ENCODE peak calls at places on chromosomes 6 and 20, in nine cellular contexts. B is endothelial cell of umbilical vein, I is neural progenitor cell, N is H1, T is K562, A is PC-3, Y is HCT116, F is GM23248, C is fibroblast of lung. W is an unnamed sample.

GRCh38 chr6:88698661-88699060 is 264.8 kb downstream of the RNGTT start:
- DNase-seq in A (no peak), F (no peak), C (no peak), B (no peak), Y (no peak), I (no peak), N (no peak), T (no peak), W (no peak)

GRCh38 chr6:41367700-41368099 is 32.3 kb downstream of the NCR2 start:
- DNase-seq in N (peak; percentile 79), I (peak; percentile 90), F (peak; percentile 70), T (peak; percentile 78), B (peak; percentile 62), Y (peak; percentile 60), C (peak; percentile 51), A (peak; percentile 77), W (peak; percentile 59)

GRCh38 chr20:47603260-47603659 is 101.6 kb downstream of the NCOA3 start:
- DNase-seq in T (no peak), I (no peak), N (no peak), A (no peak), F (no peak), Y (no peak), C (no peak), B (no peak), W (no peak)

GRCh38 chr20:58647814-58648501 is 3.1 kb upstream of the STX16 start:
- DNase-seq in A (peak; percentile 88), C (peak; percentile 78), N (peak; percentile 43), F (peak; percentile 85), B (peak; percentile 83), T (no peak), Y (no peak), I (no peak), W (no peak)

GRCh38 chr6:89536230-89536629 is 102.3 kb downstream of the LYRM2 start:
- DNase-seq in T (no peak), N (no peak), F (no peak), Y (no peak), C (no peak), A (no peak), I (peak; percentile 55), B (no peak), W (no peak)

GRCh38 chr6:167898673-167899311 is 72.1 kb downstream of the AFDN start:
- DNase-seq in F (peak; percentile 67), Y (no peak), C (peak; percentile 75), N (no peak), B (peak; percentile 41), T (no peak), A (peak; percentile 59), I (peak; percentile 24), W (no peak)

GRCh38 chr6:46473866-46474265 is 17.4 kb downstream of the RCAN2 start:
- DNase-seq in C (no peak), Y (no peak), A (no peak), N (no peak), F (peak; percentile 84), I (no peak), T (no peak), B (no peak), W (no peak)

GRCh38 chr20:53774487-53775203 is 181.0 kb upstream of the ZNF217 start:
- DNase-seq in F (peak; percentile 95), N (no peak), T (no peak), A (peak; percentile 100), B (peak; percentile 44), I (no peak), Y (peak; percentile 54), C (peak; percentile 62), W (no peak)

GRCh38 chr20:3933126-3933684 is 44.0 kb downstream of the PANK2 start:
- DNase-seq in A (no peak), Y (no peak), C (no peak), T (no peak), B (no peak), F (no peak), N (no peak), I (no peak), W (peak; percentile 50)

GRCh38 chr6:142481466-142481865 is 179.7 kb downstream of the ADGRG6 start:
- DNase-seq in Y (no peak), N (no peak), C (no peak), A (no peak), B (no peak), I (no peak), T (no peak), F (no peak), W (no peak)

GRCh38 chr6:36688534-36689075 is 9.0 kb upstream of the RAB44 start:
- DNase-seq in F (no peak), I (no peak), T (no peak), B (no peak), A (no peak), C (peak; percentile 44), Y (no peak), N (no peak), W (no peak)

GRCh38 chr20:58137651-58138265 is 90.7 kb downstream of the ANKRD60 start:
- DNase-seq in F (no peak), T (no peak), C (no peak), B (no peak), N (no peak), Y (no peak), A (no peak), I (no peak), W (no peak)

GRCh38 chr20:61436268-61436667 is 184.2 kb downstream of the CDH4 start:
- DNase-seq in B (no peak), I (no peak), A (no peak), F (peak; percentile 83), Y (no peak), T (no peak), C (peak; percentile 39), N (no peak), W (no peak)

GRCh38 chr6:36999467-37000125 is 5.9 kb upstream of the FGD2 start:
- DNase-seq in B (no peak), I (no peak), A (no peak), F (no peak), C (no peak), N (no peak), T (no peak), Y (no peak), W (no peak)

GRCh38 chr6:82246802-82247633 is 526 bp downstream of the IBTK start:
- DNase-seq in N (no peak), B (peak; percentile 73), Y (peak; percentile 36), A (peak; percentile 61), I (peak; percentile 88), T (peak; percentile 64), F (peak; percentile 79), C (peak; percentile 44), W (peak; percentile 49)

GRCh38 chr6:82240191-82240590 is 7.4 kb downstream of the IBTK start:
- DNase-seq in B (no peak), Y (no peak), T (no peak), N (no peak), A (no peak), F (no peak), C (no peak), I (peak; percentile 80), W (no peak)

GRCh38 chr6:82246370-82246769 is 1.2 kb downstream of the IBTK start:
- DNase-seq in B (no peak), C (no peak), N (no peak), F (no peak), A (peak; percentile 3), T (no peak), Y (no peak), I (no peak), W (peak; percentile 20)

GRCh38 chr6:82245376-82245775 is 2.2 kb downstream of the IBTK start:
- DNase-seq in I (no peak), C (no peak), T (no peak), Y (no peak), A (no peak), B (no peak), F (no peak), N (no peak), W (no peak)

GRCh38 chr6:82243886-82244285 is 3.7 kb downstream of the IBTK start:
- DNase-seq in N (no peak), Y (no peak), T (no peak), I (no peak), C (no peak), F (no peak), A (no peak), B (no peak), W (no peak)
- TF ChIP-seq EZH2 in N (no peak), Y (no peak), T (no peak), I (no peak), C (no peak), F (no peak), A (no peak), B (no peak), W (no peak)

GRCh38 chr6:47479156-47479541 is 1.6 kb downstream of the CD2AP start:
- DNase-seq in Y (no peak), F (peak; percentile 56), B (no peak), I (no peak), T (no peak), N (no peak), A (peak; percentile 19), C (peak; percentile 28), W (no peak)

GRCh38 chr6:47478233-47479155 is 905 bp downstream of the CD2AP start:
- DNase-seq in F (peak; percentile 55), A (peak; percentile 34), N (peak; percentile 77), I (peak; percentile 38), C (peak; percentile 37), T (no peak), Y (no peak), B (peak; percentile 63), W (no peak)

GRCh38 chr6:47481806-47482205 is 4.2 kb downstream of the CD2AP start:
- DNase-seq in Y (no peak), T (no peak), N (no peak), I (no peak), A (no peak), F (no peak), C (no peak), B (no peak), W (no peak)

GRCh38 chr6:47477497-47478232 is at the start of gene CD2AP:
- DNase-seq in T (peak; percentile 94), F (peak; percentile 91), A (peak; percentile 82), Y (peak; percentile 80), I (peak; percentile 96), B (peak; percentile 82), N (peak; percentile 94), C (peak; percentile 76), W (peak; percentile 97)

DNA sequence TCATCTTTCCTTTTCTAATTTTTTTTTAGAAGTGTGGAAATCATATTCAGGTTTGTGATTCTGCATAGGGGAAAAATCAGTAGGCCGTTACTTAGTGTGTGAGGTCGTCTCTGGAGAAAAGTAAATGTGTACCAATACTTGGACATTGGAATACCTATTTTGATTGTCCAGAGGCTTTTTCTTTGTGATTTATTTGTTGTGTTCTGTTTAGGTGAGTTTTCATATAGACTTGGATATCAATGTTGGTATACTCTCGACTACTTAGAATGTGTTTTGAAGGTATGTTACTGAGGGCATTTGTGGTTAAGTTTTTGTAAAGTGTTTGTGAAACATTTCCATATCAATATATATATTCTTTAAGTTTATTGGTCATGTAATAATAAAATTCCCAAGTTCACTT is 2.3 kb downstream of the CD2AP start:
- DNase-seq in C (no peak), B (no peak), A (no peak), I (no peak), Y (no peak), T (no peak), N (no peak), F (no peak), W (no peak)
- H3K4me1 ChIP-seq in C (no peaks in the 10 kb centered on the region), B (peaks cover 31% of the 10 kb centered on the region), A (peaks cover 45% of the 10 kb centered on the region), I (peaks cover 47% of the 10 kb centered on the region), Y (peaks cover 33% of the 10 kb centered on the region), T (peaks cover 30% of the 10 kb centered on the region), N (no peaks in the 10 kb centered on the region), F (peaks cover 34% of the 10 kb centered on the region), W (peaks cover 48% of the 10 kb centered on the region)

GRCh38 chr6:128519931-128520435 is 416 bp downstream of the PTPRK start:
- DNase-seq in F (peak; percentile 79), I (no peak), C (no peak), Y (no peak), N (peak; percentile 83), T (no peak), A (no peak), B (no peak), W (no peak)
- TF ChIP-seq EZH2 in F (no peak), I (no peak), C (no peak), Y (no peak), N (no peak), T (no peak), A (no peak), B (no peak), W (no peak)

GRCh38 chr6:39218868-39219567 is 10.3 kb downstream of the KCNK5 start:
- DNase-seq in N (no peak), A (no peak), T (no peak), B (no peak), I (no peak), C (peak; percentile 5), Y (no peak), F (peak; percentile 21), W (no peak)
- H3K4me1 ChIP-seq in N (peaks cover 10% of the 10 kb centered on the region), A (peaks cover 20% of the 10 kb centered on the region), T (peaks cover 71% of the 10 kb centered on the region), B (no peaks in the 10 kb centered on the region), I (peaks cover 22% of the 10 kb centered on the region), C (no peaks in the 10 kb centered on the region), Y (peaks cover 22% of the 10 kb centered on the region), F (no peaks in the 10 kb centered on the region), W (no peaks in the 10 kb centered on the region)